ENCODE peak calls at places on chromosomes 4 and X, in five cellular contexts. N is Kasumi-1, U is ACHN, V is bronchial epithelial cell, W is RKO. X is an unnamed sample.

GRCh38 chr4:85402371-85402770 is 72.6 kb upstream of the ARHGAP24 start:
- DNase-seq in N (no peak), U (no peak), V (peak; percentile 72), W (peak; percentile 3), X (no peak)

GRCh38 chr4:156378053-156378665 is 424.5 kb upstream of the CTSO start:
- DNase-seq in N (peak; percentile 69), U (peak; percentile 35), V (peak; percentile 60), W (peak; percentile 30), X (no peak)

GRCh38 chrX:17655232-17656034 is 81.9 kb upstream of the SCML1 start:
- DNase-seq in N (no peak), U (no peak), V (no peak), W (no peak), X (no peak)

GRCh38 chr4:94332983-94333590 is 9.5 kb downstream of the HPGDS start:
- DNase-seq in N (peak; percentile 25), U (peak; percentile 4), V (no peak), W (no peak), X (no peak)

GRCh38 chr4:185950891-185951290 is 118.1 kb upstream of the TLR3 start:
- DNase-seq in N (no peak), U (no peak), V (peak; percentile 18), W (no peak), X (no peak)

GRCh38 chr4:168564024-168564423 is 67.2 kb downstream of the PALLD start:
- DNase-seq in N (no peak), U (no peak), V (no peak), W (no peak), X (no peak)

GRCh38 chr4:29908276-29908675 is 811.9 kb upstream of the PCDH7 start:
- DNase-seq in N (no peak), U (no peak), V (no peak), W (no peak), X (no peak)

GRCh38 chr4:13701937-13702446 is 74.5 kb upstream of the BOD1L1 start:
- DNase-seq in N (no peak), U (peak; percentile 33), V (peak; percentile 81), W (no peak), X (peak; percentile 65)

GRCh38 chrX:69153060-69153730 is 12.1 kb downstream of the PJA1 start:
- DNase-seq in N (no peak), U (no peak), V (peak; percentile 79), W (no peak), X (no peak)